ENCODE peak calls at places on chromosomes 16 and 17, in seven cellular contexts. O, S, B, F, W, Z and G are unnamed samples.
A peak's percentile ranks its signal among the peaks of the same experiment; 100 is the strongest.

GRCh38 chr17:15261818-15262290 is 3.3 kb downstream of the PMP22 start:
- DNase-seq in O (no peak), S (no peak), B (peak; percentile 49), F (no peak), W (peak; percentile 28), Z (no peak), G (no peak)

GRCh38 chr17:28760987-28761562 is 17.3 kb downstream of the TRAF4 start:
- DNase-seq in O (no peak), S (no peak), B (peak; percentile 75), F (no peak), W (peak; percentile 60), Z (no peak), G (peak; percentile 84)

GRCh38 chr17:20063665-20064648 is 54.8 kb downstream of the SPECC1 start:
- DNase-seq in O (no peak), S (no peak), B (peak; percentile 85), F (no peak), W (peak; percentile 88), Z (peak; percentile 33), G (peak; percentile 54)

GRCh38 chr17:17062356-17062755 is 20.1 kb downstream of the MPRIP start:
- DNase-seq in O (no peak), S (no peak), B (peak; percentile 16), F (no peak), W (no peak), Z (no peak), G (no peak)

GRCh38 chr16:81885976-81886586 is 107.0 kb downstream of the PLCG2 start:
- DNase-seq in O (no peak), S (no peak), B (no peak), F (no peak), W (peak; percentile 8), Z (peak; percentile 40), G (peak; percentile 35)

GRCh38 chr16:964696-965395 is 5.9 kb downstream of the LMF1 start:
- DNase-seq in O (peak; percentile 29), S (peak; percentile 30), B (no peak), F (no peak), W (peak; percentile 47), Z (no peak), G (no peak)

GRCh38 chr16:79004281-79004680 is 596.3 kb downstream of the MAF start:
- DNase-seq in O (no peak), S (no peak), B (no peak), F (no peak), W (no peak), Z (no peak), G (no peak)

GRCh38 chr17:78379134-78379497 is 667 bp downstream of the PGS1 start:
- DNase-seq in O (no peak), S (no peak), B (no peak), F (no peak), W (peak; percentile 84), Z (no peak), G (no peak)

GRCh38 chr16:15775209-15775608 is 81.6 kb downstream of the MYH11 start:
- DNase-seq in O (no peak), S (no peak), B (no peak), F (no peak), W (no peak), Z (peak; percentile 50), G (peak; percentile 32)

GRCh38 chr17:45299311-45299710 is 17.5 kb downstream of the MAP3K14 start:
- DNase-seq in O (no peak), S (no peak), B (no peak), F (no peak), W (no peak), Z (no peak), G (no peak)